ENCODE peak calls at places on chromosomes 2 and 18, in ten cellular contexts. E, M, G, J, A, C, W, Y, X and R are unnamed samples.

GRCh38 chr2:234334146-234334545 is 162.7 kb downstream of the ARL4C start:
- DNase-seq in E (no peak), M (no peak), G (peak), J (no peak), A (no peak), C (no peak), W (no peak), Y (no peak), X (peak), R (no peak)

GRCh38 chr2:1701556-1702185 is 42.6 kb downstream of the PXDN start:
- DNase-seq in E (no peak), M (no peak), G (no peak), J (peak), A (no peak), C (no peak), W (no peak), Y (no peak), X (no peak), R (peak)

GRCh38 chr2:44894058-44894457 is 47.4 kb upstream of the SIX3 start:
- DNase-seq in E (no peak), M (no peak), G (no peak), J (no peak), A (no peak), C (no peak), W (no peak), Y (no peak), X (no peak), R (no peak)

GRCh38 chr2:206296128-206296527 is 21.7 kb downstream of the ZDBF2 start:
- DNase-seq in E (no peak), M (no peak), G (peak), J (no peak), A (no peak), C (no peak), W (no peak), Y (no peak), X (peak), R (no peak)

GRCh38 chr2:222733846-222734689 is 62.6 kb downstream of the MOGAT1 start:
- DNase-seq in E (no peak), M (no peak), G (no peak), J (no peak), A (no peak), C (no peak), W (no peak), Y (peak), X (no peak), R (no peak)

GRCh38 chr18:45521151-45521550 is 94.1 kb upstream of the SLC14A2 start:
- DNase-seq in E (no peak), M (peak), G (no peak), J (no peak), A (no peak), C (no peak), W (no peak), Y (no peak), X (peak), R (no peak)

GRCh38 chr2:138272524-138273210 is 228.9 kb upstream of the SPOPL start:
- DNase-seq in E (no peak), M (no peak), G (no peak), J (no peak), A (no peak), C (no peak), W (no peak), Y (no peak), X (peak), R (no peak)

GRCh38 chr2:8684421-8684884 is 2.6 kb downstream of the ID2 start:
- DNase-seq in E (no peak), M (no peak), G (no peak), J (peak), A (no peak), C (no peak), W (no peak), Y (no peak), X (no peak), R (no peak)

GRCh38 chr2:65240657-65241056 is 13.0 kb downstream of the ACTR2 start:
- DNase-seq in E (no peak), M (no peak), G (no peak), J (no peak), A (no peak), C (no peak), W (no peak), Y (no peak), X (no peak), R (no peak)

GRCh38 chr2:101736861-101737291 is 39.4 kb downstream of the MAP4K4 start:
- DNase-seq in E (no peak), M (no peak), G (no peak), J (no peak), A (no peak), C (no peak), W (no peak), Y (no peak), X (peak), R (no peak)

GRCh38 chr2:239804161-239805042 is 220.7 kb downstream of the NDUFA10 start:
- DNase-seq in E (no peak), M (no peak), G (no peak), J (no peak), A (no peak), C (peak), W (peak), Y (no peak), X (no peak), R (no peak)

GRCh38 chr2:36770542-36771287 is 74.2 kb downstream of the VIT start:
- DNase-seq in E (no peak), M (no peak), G (no peak), J (no peak), A (no peak), C (peak), W (no peak), Y (no peak), X (peak), R (no peak)

GRCh38 chr2:74415762-74416395 is 5.5 kb downstream of the C2orf81 start:
- DNase-seq in E (no peak), M (no peak), G (no peak), J (peak), A (no peak), C (peak), W (no peak), Y (no peak), X (no peak), R (no peak)

GRCh38 chr18:63264871-63265270 is 54.7 kb downstream of the BCL2 start:
- DNase-seq in E (peak), M (no peak), G (no peak), J (peak), A (no peak), C (no peak), W (peak), Y (no peak), X (no peak), R (no peak)

GRCh38 chr2:224584768-224585204 is 377 bp downstream of the CUL3 start:
- DNase-seq in E (peak), M (no peak), G (no peak), J (peak), A (peak), C (peak), W (peak), Y (no peak), X (peak), R (no peak)

GRCh38 chr2:85797959-85798358 is 44.2 kb downstream of the ATOH8 start:
- DNase-seq in E (no peak), M (no peak), G (no peak), J (no peak), A (no peak), C (no peak), W (no peak), Y (no peak), X (peak), R (no peak)

GRCh38 chr2:190320696-190321095 is 1.1 kb upstream of the HIBCH start:
- DNase-seq in E (no peak), M (no peak), G (no peak), J (no peak), A (no peak), C (no peak), W (no peak), Y (no peak), X (no peak), R (no peak)

GRCh38 chr2:193480187-193480586 is 1285.5 kb upstream of the TMEFF2 start:
- DNase-seq in E (no peak), M (no peak), G (no peak), J (no peak), A (no peak), C (no peak), W (no peak), Y (no peak), X (no peak), R (no peak)
- TF ChIP-seq CTCF in E (no peak), M (no peak), G (no peak), J (no peak), A (no peak), C (no peak), W (no peak), Y (no peak), X (no peak), R (no peak)

GRCh38 chr18:48715651-48716354 is 177.0 kb downstream of the CTIF start:
- DNase-seq in E (no peak), M (no peak), G (no peak), J (no peak), A (no peak), C (no peak), W (no peak), Y (no peak), X (no peak), R (no peak)
- H3K4me3 ChIP-seq in E (no peak), M (no peak), G (no peak), J (no peak), A (no peak), C (no peak), W (no peak), Y (no peak), X (no peak), R (no peak)

GRCh38 chr2:213934560-213934959 is 476.3 kb upstream of the VWC2L start:
- DNase-seq in E (no peak), M (no peak), G (no peak), J (no peak), A (no peak), C (no peak), W (no peak), Y (no peak), X (peak), R (no peak)
- TF ChIP-seq CTCF in E (no peak), M (peak), G (peak), J (no peak), A (peak), C (no peak), W (peak), Y (no peak), X (peak), R (peak)

GRCh38 chr2:42009657-42010580 is 37.9 kb upstream of the PKDCC start:
- DNase-seq in E (no peak), M (no peak), G (no peak), J (no peak), A (no peak), C (no peak), W (no peak), Y (no peak), X (peak), R (no peak)
- H3K4me3 ChIP-seq in E (no peak), M (no peak), G (no peak), J (no peak), A (no peak), C (no peak), W (no peak), Y (no peak), X (no peak), R (no peak)

DNA sequence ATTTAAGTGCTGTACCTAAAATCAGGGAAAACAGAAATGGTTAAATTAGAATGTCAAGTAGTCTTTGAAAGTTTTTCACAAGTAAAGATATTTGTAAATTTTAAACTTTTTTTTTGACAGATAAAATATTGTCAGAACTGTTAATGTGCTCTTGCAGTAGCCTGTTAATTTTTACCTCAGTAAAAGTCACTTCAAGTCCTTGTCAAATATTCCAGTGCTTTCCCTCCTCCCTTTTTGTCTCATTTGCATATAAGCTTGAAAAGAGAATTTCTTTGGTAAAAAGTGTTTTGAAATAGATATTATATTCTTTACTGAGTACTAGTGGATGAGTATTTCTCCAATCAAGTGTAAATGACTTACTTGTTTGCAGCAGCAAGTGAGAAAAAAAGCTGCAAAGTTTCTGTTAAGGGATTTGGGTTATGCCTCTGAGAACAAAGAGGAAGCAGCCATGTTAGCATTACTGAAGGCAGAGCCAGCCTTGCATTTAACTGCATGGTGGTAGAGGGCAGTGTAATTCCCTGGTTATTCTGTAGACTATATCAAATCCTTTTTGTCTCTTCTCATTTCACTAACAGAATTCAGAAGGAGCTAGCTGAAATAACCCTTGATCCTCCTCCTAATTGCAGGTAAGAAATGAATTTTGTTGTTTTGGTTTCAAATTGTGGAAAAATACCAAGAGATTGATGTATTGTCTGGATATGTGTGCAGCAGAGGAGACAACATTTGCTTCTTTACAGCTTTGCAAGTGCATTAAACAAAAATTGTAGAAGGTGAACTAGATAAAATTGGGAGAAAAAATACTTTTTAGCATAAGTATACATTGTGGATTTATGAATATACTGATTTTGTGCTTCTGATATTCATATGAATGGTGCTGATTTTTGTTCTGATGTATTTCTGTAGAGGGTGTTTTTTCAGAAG is 3.3 kb downstream of the UBE2E3 start:
- DNase-seq in E (no peak), M (no peak), G (no peak), J (peak), A (peak), C (no peak), W (peak), Y (no peak), X (peak), R (no peak)
- TF ChIP-seq CTCF in E (no peak), M (peak), G (peak), J (peak), A (peak), C (no peak), W (peak), Y (peak), X (peak), R (peak)